ENCODE peak calls at places on chromosomes 7 and 10, in nine cellular contexts. L, A, J, B, U, R, Q, V and I are unnamed samples.
A peak's percentile ranks its signal among the peaks of the same experiment; 100 is the strongest.

GRCh38 chr7:24716480-24717246 is 40.6 kb downstream of the GSDME start:
- DNase-seq in L (no peak), A (no peak), J (no peak), B (no peak), U (no peak), R (no peak), Q (no peak), V (no peak), I (no peak)

GRCh38 chr10:114458216-114458615 is 53.9 kb upstream of the AFAP1L2 start:
- DNase-seq in L (no peak), A (no peak), J (no peak), B (no peak), U (no peak), R (no peak), Q (no peak), V (no peak), I (no peak)

GRCh38 chr10:15072358-15072757 is 16.2 kb downstream of the ACBD7 start:
- DNase-seq in L (no peak), A (no peak), J (no peak), B (no peak), U (no peak), R (no peak), Q (no peak), V (no peak), I (no peak)

GRCh38 chr7:140003913-140004382 is 58.8 kb downstream of the PARP12 start:
- DNase-seq in L (peak; percentile 47), A (no peak), J (peak; percentile 75), B (peak; percentile 18), U (no peak), R (no peak), Q (peak; percentile 71), V (peak; percentile 17), I (peak; percentile 71)

GRCh38 chr7:356087-356486 is 66.1 kb downstream of the FOXL3 start:
- DNase-seq in L (no peak), A (no peak), J (no peak), B (no peak), U (no peak), R (no peak), Q (no peak), V (no peak), I (no peak)

GRCh38 chr10:20877986-20878979 is 18.8 kb downstream of the NEBL start:
- DNase-seq in L (no peak), A (no peak), J (no peak), B (no peak), U (no peak), R (no peak), Q (no peak), V (no peak), I (no peak)

GRCh38 chr10:6918305-6918704 is 338.2 kb upstream of the PRKCQ start:
- DNase-seq in L (no peak), A (no peak), J (no peak), B (no peak), U (peak; percentile 42), R (no peak), Q (no peak), V (no peak), I (no peak)

GRCh38 chr7:80641548-80641947 is 3.1 kb downstream of the CD36 start:
- DNase-seq in L (no peak), A (no peak), J (peak; percentile 28), B (no peak), U (no peak), R (no peak), Q (no peak), V (peak; percentile 63), I (peak; percentile 74)

GRCh38 chr7:132782777-132783633 is 206.7 kb upstream of the PLXNA4 start:
- DNase-seq in L (no peak), A (no peak), J (peak; percentile 84), B (no peak), U (no peak), R (peak; percentile 88), Q (no peak), V (peak; percentile 58), I (peak; percentile 66)

GRCh38 chr10:101830322-101831168 is 12.3 kb upstream of the OGA start:
- DNase-seq in L (peak; percentile 87), A (peak; percentile 93), J (peak; percentile 88), B (peak; percentile 54), U (peak; percentile 92), R (peak; percentile 44), Q (peak; percentile 92), V (peak; percentile 71), I (peak; percentile 86)

GRCh38 chr10:78868861-78869260 is 199.9 kb upstream of the ZMIZ1 start:
- DNase-seq in L (no peak), A (no peak), J (no peak), B (no peak), U (no peak), R (no peak), Q (no peak), V (no peak), I (no peak)

GRCh38 chr10:122999347-122999746 is 9.2 kb downstream of the IKZF5 start:
- DNase-seq in L (no peak), A (no peak), J (no peak), B (no peak), U (no peak), R (no peak), Q (no peak), V (no peak), I (peak; percentile 54)

GRCh38 chr7:44971188-44971907 is 7.5 kb downstream of the MYO1G start:
- DNase-seq in L (no peak), A (no peak), J (no peak), B (no peak), U (no peak), R (no peak), Q (no peak), V (no peak), I (no peak)

GRCh38 chr7:143384741-143385631 is 3.8 kb downstream of the ZYX start:
- DNase-seq in L (no peak), A (peak; percentile 60), J (no peak), B (no peak), U (peak; percentile 51), R (no peak), Q (no peak), V (no peak), I (peak; percentile 66)

GRCh38 chr7:157875230-157876179 is 538.7 kb downstream of the DNAJB6 start:
- DNase-seq in L (peak; percentile 23), A (peak; percentile 59), J (no peak), B (no peak), U (no peak), R (no peak), Q (peak; percentile 55), V (no peak), I (no peak)

DNA sequence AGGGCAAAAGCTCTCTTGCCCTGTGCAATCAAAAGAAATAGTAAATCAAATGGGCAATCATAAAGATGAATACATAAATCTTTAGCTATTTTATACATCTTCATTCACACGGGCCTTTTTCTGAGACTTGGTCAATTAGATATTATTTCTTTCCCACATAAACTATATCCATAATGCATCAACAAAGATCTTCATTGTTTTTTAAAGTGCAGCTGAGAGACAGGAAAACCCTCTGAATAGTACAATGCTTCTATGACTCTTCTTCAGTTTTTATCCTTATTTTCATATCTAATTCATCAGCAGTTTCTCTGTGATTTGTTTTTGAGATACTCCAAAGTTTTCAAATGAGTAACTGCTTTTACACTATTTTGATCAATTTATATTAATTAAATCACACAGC is 25.5 kb downstream of the LARP4B start:
- DNase-seq in L (no peak), A (no peak), J (no peak), B (no peak), U (no peak), R (no peak), Q (no peak), V (no peak), I (no peak)
- TF ChIP-seq CTCF in L (no peak), A (no peak), J (no peak), B (no peak), U (no peak), R (no peak), Q (no peak), V (no peak), I (no peak)

DNA sequence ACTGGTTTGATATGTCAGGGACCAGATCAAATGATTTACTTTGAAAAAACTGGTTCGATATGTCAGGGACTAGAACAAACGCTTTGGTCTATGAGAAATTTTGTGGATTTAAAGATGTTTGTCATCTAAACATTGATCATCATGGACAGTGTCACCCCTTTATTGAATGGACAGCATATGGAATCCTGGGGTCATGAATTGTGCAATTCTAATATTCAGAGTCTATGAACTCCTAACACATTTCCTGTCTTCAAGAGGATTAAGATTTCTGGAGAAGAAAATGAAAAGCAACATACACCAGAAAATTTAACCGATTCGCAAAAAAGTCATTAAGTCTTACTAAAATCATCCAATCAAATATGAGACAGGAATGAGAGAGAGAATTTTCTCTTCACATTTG is 106.4 kb upstream of the FAM133B start:
- DNase-seq in L (no peak), A (no peak), J (no peak), B (no peak), U (no peak), R (no peak), Q (no peak), V (no peak), I (no peak)
- H3K4me3 ChIP-seq in L (no peak overlapping the region), A (no peak overlapping the region), J (no peak overlapping the region), B (no peak overlapping the region), U (no peak overlapping the region), R (no peak overlapping the region), Q (peak overlapping the region; percentile 26), V (no peak overlapping the region), I (no peak overlapping the region)

DNA sequence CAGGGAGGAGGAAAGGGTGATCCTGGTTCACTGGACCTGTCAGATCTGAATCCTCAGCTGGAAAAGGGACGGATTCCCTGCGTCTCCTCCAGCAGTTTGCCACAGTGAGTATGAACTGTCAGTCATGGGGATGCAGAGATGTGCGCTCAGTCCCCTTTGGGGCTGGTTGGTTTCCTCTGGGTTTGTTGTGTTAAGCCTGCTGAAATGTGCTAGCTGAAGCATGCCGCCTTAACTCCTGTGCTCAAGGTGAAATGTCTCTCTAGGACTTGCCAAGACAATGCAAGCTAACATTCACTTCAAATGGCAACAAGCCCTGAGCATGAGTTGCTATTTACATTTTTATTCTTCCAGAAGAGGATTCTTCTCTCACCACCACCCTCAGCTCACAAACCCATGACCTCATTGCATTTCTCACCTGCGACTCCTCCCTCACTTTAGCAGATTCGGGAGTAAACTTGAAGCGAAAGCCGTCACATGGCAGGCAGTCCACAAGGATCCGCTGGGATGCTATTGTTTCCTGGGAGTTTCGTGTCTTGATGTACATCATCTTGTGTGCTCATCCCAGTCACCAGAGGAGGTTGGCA is 192.9 kb upstream of the FZD8 start:
- DNase-seq in L (no peak), A (no peak), J (no peak), B (no peak), U (no peak), R (no peak), Q (no peak), V (no peak), I (no peak)
- TF ChIP-seq CTCF in L (no peak), A (no peak), J (no peak), B (no peak), U (no peak), R (no peak), Q (no peak), V (no peak), I (no peak)

DNA sequence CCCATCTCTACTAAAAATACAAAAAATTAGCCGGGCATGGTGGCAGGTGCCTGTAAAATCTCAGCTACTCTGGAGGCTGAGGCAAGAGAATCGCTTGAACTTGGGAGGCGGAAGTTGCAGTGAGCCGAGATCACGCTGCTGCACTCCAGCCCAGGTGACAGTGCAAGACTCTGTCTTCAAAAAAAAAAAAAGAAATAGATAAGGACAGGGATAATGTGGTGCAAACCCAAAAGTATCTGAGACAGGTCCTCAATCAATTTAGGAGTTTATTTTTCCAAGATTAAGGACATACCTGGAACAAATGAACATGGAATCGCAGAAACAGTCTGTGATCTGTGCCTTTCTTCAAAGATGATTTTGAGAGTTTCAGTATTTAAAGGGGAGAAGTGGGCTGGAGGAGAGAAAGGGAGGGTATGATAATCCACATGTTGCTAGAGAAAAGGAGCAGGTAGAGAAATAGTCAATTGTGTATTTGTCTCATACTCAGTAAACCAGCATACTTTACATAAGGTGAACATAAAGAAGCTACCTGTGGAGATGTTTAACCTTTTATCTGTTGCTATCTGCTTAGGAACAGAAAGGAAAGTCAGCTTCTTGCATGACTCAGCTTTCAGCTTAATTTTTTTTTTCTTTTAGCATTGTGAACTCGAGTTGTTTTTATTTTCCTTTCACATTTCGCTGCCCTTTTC is 4.9 kb upstream of the MTPN start:
- DNase-seq in L (no peak), A (no peak), J (no peak), B (no peak), U (no peak), R (no peak), Q (no peak), V (no peak), I (no peak)
- H3K4me3 ChIP-seq in L (no peak overlapping the region), A (no peak overlapping the region), J (no peak overlapping the region), B (no peak overlapping the region), U (no peak overlapping the region), R (no peak overlapping the region), Q (no peak overlapping the region), V (no peak overlapping the region), I (no peak overlapping the region)